ENCODE peak calls at places on chromosomes 7 and 10, in six cellular contexts. V, G, Q, T, H and O are unnamed samples. For H3K36me3, the result is how much of the 10 kb centered on the place peaks cover.

GRCh38 chr10:120400601-120401000 is 56.4 kb upstream of the PLPP4 start:
- DNase-seq in G (no peak), Q (no peak), T (no peak), H (no peak), V (no peak), O (no peak)

GRCh38 chr7:37342665-37343471 is 105.8 kb downstream of the ELMO1 start:
- DNase-seq in T (no peak), V (no peak), G (no peak), H (no peak), Q (no peak), O (no peak)

GRCh38 chr10:86391236-86391840 is 24.7 kb upstream of the GRID1 start:
- DNase-seq in Q (peak), G (no peak), H (no peak), V (no peak), T (no peak), O (no peak)

GRCh38 chr10:26457088-26457487 is 18.9 kb downstream of the APBB1IP start:
- DNase-seq in G (no peak), Q (no peak), T (no peak), H (no peak), V (no peak), O (no peak)

GRCh38 chr7:80057503-80057902 is 77.1 kb upstream of the GNAI1 start:
- DNase-seq in H (no peak), T (no peak), V (no peak), Q (no peak), G (no peak), O (no peak)

GRCh38 chr7:81234896-81235295 is 316.0 kb upstream of the SEMA3C start:
- DNase-seq in H (no peak), V (no peak), Q (no peak), T (no peak), G (no peak), O (no peak)

GRCh38 chr7:91098566-91098965 is 165.7 kb upstream of the FZD1 start:
- DNase-seq in Q (no peak), T (no peak), V (no peak), G (no peak), H (no peak), O (no peak)

GRCh38 chr7:73988197-73988596 is 39.8 kb upstream of the ELN start:
- DNase-seq in G (no peak), T (no peak), H (peak), V (no peak), Q (no peak), O (no peak)

GRCh38 chr10:48266528-48266927 is 8.0 kb downstream of the FRMPD2 start:
- DNase-seq in V (no peak), Q (no peak), H (no peak), T (no peak), G (no peak), O (no peak)

GRCh38 chr10:131084791-131085585 is 226.5 kb downstream of the TCERG1L start:
- DNase-seq in T (no peak), Q (no peak), H (no peak), G (no peak), V (no peak), O (no peak)

GRCh38 chr10:77925795-77926565 is 575 bp downstream of the DLG5 start:
- DNase-seq in V (peak), Q (peak), T (peak), H (peak), G (no peak), O (no peak)

GRCh38 chr10:119350529-119351001 is 143.2 kb downstream of the GRK5 start:
- DNase-seq in G (no peak), T (no peak), V (no peak), H (no peak), Q (no peak), O (no peak)

GRCh38 chr10:119353438-119353837 is 146.1 kb downstream of the GRK5 start:
- DNase-seq in H (no peak), Q (no peak), G (no peak), T (no peak), V (no peak), O (no peak)

GRCh38 chr10:119349937-119350513 is 142.7 kb downstream of the GRK5 start:
- DNase-seq in H (no peak), V (no peak), G (no peak), T (no peak), Q (no peak), O (no peak)

GRCh38 chr10:119349341-119349740 is 142.0 kb downstream of the GRK5 start:
- DNase-seq in H (no peak), Q (no peak), G (no peak), V (no peak), T (no peak), O (no peak)

GRCh38 chr10:119352042-119352441 is 144.7 kb downstream of the GRK5 start:
- DNase-seq in G (no peak), H (no peak), V (no peak), Q (no peak), T (no peak), O (no peak)
- TF ChIP-seq CTCF in G (peak), H (no peak), V (no peak), Q (no peak), T (no peak), O (no peak)

DNA sequence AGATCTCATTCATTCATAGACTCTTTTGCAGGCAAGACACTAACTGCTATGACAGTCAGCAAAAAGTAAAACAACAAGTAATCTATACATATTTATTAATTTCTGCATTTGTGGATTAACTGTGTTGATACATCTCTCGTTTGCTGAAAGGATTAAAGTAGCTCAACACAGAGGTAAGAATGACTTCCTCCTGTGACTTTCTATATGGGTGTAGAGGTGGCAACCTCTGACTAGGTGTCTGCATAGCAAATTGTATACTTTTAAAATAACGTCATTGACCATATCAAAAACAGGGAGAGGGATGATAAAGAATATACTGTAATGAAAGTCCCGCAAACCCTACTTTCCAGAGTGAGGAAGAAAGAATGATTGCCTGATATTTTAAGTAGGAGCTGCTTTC is 9.4 kb upstream of the LRRN3 start:
- DNase-seq in G (no peak), V (no peak), T (no peak), Q (no peak), H (no peak), O (no peak)
- H3K4me3 ChIP-seq in G (no peak), V (no peak), T (no peak), Q (no peak), H (no peak), O (no peak)

DNA sequence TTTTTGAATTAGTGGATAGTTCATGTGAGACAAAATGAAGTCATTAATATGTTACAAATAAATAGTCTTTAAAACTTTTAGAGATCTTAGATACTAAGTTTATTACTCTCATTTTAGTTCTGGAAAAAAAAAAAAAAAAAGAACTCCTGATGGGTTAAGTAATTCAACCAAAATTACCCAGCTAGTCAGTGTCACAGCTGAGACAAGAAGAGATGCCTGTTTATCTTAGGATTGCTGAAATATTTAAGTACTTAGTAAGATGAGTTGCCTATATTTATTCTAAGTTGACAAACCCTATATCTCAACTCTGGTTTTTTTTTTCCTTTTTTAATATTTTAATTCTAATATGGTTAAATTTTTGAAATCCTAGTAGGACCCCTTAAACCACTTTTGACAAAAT is 781.0 kb upstream of the LRRN3 start:
- DNase-seq in H (no peak), Q (no peak), T (no peak), V (no peak), G (no peak), O (no peak)
- H3K36me3 ChIP-seq in H (under half), Q (under half), T (under half), V (under half), G (under half), O (under half)

DNA sequence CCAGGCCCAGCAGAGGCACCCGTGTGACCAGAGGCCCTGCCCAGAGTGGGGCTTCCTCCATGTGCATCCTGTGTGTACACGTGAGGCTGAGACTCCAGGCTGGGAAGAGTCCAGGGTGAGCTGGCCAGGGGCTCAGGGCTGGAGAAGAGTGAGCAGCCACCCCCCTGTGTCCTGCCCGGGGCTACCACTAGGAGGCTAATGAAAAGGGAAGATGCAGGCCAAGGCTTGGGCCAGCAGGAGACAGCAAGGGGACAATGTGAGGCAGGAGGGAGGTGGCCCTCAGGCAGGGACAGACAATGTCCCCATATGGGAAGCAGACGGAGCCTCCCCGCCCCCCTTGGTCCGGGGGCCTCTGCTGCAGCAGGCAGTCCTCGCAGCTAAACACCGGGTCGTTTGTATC is 102.0 kb downstream of the HIF1AN start:
- DNase-seq in H (no peak), G (peak), T (peak), V (peak), Q (no peak), O (no peak)
- TF ChIP-seq CTCF in H (no peak), G (peak), T (peak), V (peak), Q (no peak), O (peak)